ENCODE peak calls at places on chromosomes 7 and 10, in four cellular contexts. G, B, N and F are unnamed samples.

GRCh38 chr10:15439381-15439837 is 68.3 kb upstream of the FAM171A1 start:
- DNase-seq in G (peak), B (peak), N (peak), F (no peak)

GRCh38 chr7:140005754-140006503 is 56.8 kb downstream of the PARP12 start:
- DNase-seq in G (peak), B (peak), N (peak), F (no peak)

GRCh38 chr7:12138421-12138820 is 72.7 kb upstream of the TMEM106B start:
- DNase-seq in G (no peak), N (no peak), B (no peak), F (no peak)

GRCh38 chr10:43849551-43849950 is 200.9 kb upstream of the ZNF32 start:
- DNase-seq in G (no peak), N (no peak), B (no peak), F (no peak)

GRCh38 chr10:34474060-34474376 is 341.1 kb downstream of the PARD3 start:
- DNase-seq in N (no peak), G (no peak), B (no peak), F (no peak)

GRCh38 chr10:80487791-80488538 is 33.9 kb downstream of the TSPAN14 start:
- DNase-seq in G (no peak), B (no peak), N (no peak), F (no peak)

GRCh38 chr10:11522821-11523245 is 88.6 kb downstream of the USP6NL start:
- DNase-seq in B (no peak), N (no peak), G (no peak), F (no peak)

GRCh38 chr7:36441344-36442022 is 51.8 kb downstream of the ANLN start:
- DNase-seq in B (no peak), N (no peak), G (no peak), F (no peak)

GRCh38 chr7:1676550-1677071 is 6.5 kb downstream of the ELFN1 start:
- DNase-seq in G (no peak), B (no peak), N (peak), F (no peak)

GRCh38 chr7:54985405-54986360 is 33.1 kb upstream of the EGFR start:
- DNase-seq in G (no peak), B (no peak), N (no peak), F (no peak)

GRCh38 chr7:74477188-74477587 is 23.5 kb downstream of the GTF2IRD1 start:
- DNase-seq in G (no peak), N (no peak), B (no peak), F (no peak)

GRCh38 chr10:128871671-128872231 is 595.3 kb upstream of the MGMT start:
- DNase-seq in B (no peak), N (no peak), G (no peak), F (no peak)

GRCh38 chr10:94678475-94678874 is 5.1 kb upstream of the CYP2C18 start:
- DNase-seq in N (no peak), B (no peak), G (no peak), F (no peak)

GRCh38 chr10:370222-370825 is 235.1 kb downstream of the ZMYND11 start:
- DNase-seq in B (no peak), N (no peak), G (no peak), F (no peak)

GRCh38 chr7:100063376-100063775 is 13.8 kb downstream of the ZSCAN21 start:
- DNase-seq in B (no peak), N (no peak), G (no peak), F (no peak)

GRCh38 chr7:38374507-38374906 is 101.1 kb upstream of the TARP start:
- DNase-seq in N (no peak), B (peak), G (peak), F (no peak)

GRCh38 chr7:18993933-18994668 is 123.3 kb downstream of the TWIST1 start:
- DNase-seq in G (no peak), N (no peak), B (no peak), F (no peak)

GRCh38 chr7:67398916-67399315 is 402.3 kb downstream of the TYW1 start:
- DNase-seq in N (no peak), G (no peak), B (no peak), F (no peak)

GRCh38 chr7:37113661-37114355 is 334.9 kb downstream of the ELMO1 start:
- DNase-seq in G (no peak), B (no peak), N (no peak), F (no peak)

GRCh38 chr7:50208335-50208982 is 96.1 kb upstream of the IKZF1 start:
- DNase-seq in B (no peak), N (no peak), G (no peak), F (no peak)

GRCh38 chr7:92461027-92462003 is 14.0 kb downstream of the GATAD1 start:
- DNase-seq in N (no peak), G (peak), B (peak), F (peak)

GRCh38 chr10:60399343-60399742 is 9.7 kb upstream of the ANK3 start:
- DNase-seq in B (no peak), N (no peak), G (no peak), F (no peak)

GRCh38 chr7:157080111-157080730 is 58.5 kb upstream of the UBE3C start:
- DNase-seq in B (no peak), G (no peak), N (peak), F (no peak)

GRCh38 chr7:47757946-47758371 is 176.0 kb upstream of the TNS3 start:
- DNase-seq in B (no peak), N (no peak), G (no peak), F (no peak)

GRCh38 chr10:33240931-33241330 is 93.5 kb downstream of the NRP1 start:
- DNase-seq in N (no peak), G (no peak), B (no peak), F (no peak)

GRCh38 chr7:35253182-35253679 is 669 bp downstream of the TBX20 start:
- DNase-seq in G (no peak), B (no peak), N (no peak), F (no peak)

GRCh38 chr10:26727005-26727404 is 29.5 kb downstream of the PDSS1 start:
- DNase-seq in B (no peak), N (no peak), G (no peak), F (no peak)

GRCh38 chr10:111299037-111299436 is 222.2 kb downstream of the ADRA2A start:
- DNase-seq in N (no peak), B (no peak), G (no peak), F (no peak)

GRCh38 chr7:57404343-57404966 is 45.5 kb upstream of the ZNF716 start:
- DNase-seq in G (no peak), N (no peak), B (no peak), F (no peak)

GRCh38 chr10:113592380-113592779 is 39.5 kb downstream of the HABP2 start:
- DNase-seq in B (no peak), N (no peak), G (no peak), F (no peak)

GRCh38 chr7:17183630-17184328 is 114.7 kb upstream of the AHR start:
- DNase-seq in G (no peak), B (no peak), N (no peak), F (no peak)

GRCh38 chr7:128833939-128834310 is 3.7 kb downstream of the FLNC start:
- DNase-seq in G (no peak), B (no peak), N (no peak), F (no peak)

GRCh38 chr7:84895563-84895962 is 291.3 kb downstream of the SEMA3D start:
- DNase-seq in N (no peak), G (no peak), B (no peak), F (no peak)

GRCh38 chr7:73881352-73882059 is 20.5 kb downstream of the TMEM270 start:
- DNase-seq in G (no peak), N (no peak), B (peak), F (no peak)

GRCh38 chr10:71975891-71976725 is 11.9 kb downstream of the CHST3 start:
- DNase-seq in G (no peak), N (peak), B (peak), F (no peak)

GRCh38 chr10:48464121-48464870 is 140.6 kb downstream of the ARHGAP22 start:
- DNase-seq in N (no peak), G (no peak), B (no peak), F (no peak)

GRCh38 chr7:112238852-112239610 is 32.5 kb downstream of the ZNF277 start:
- DNase-seq in B (no peak), N (no peak), G (no peak), F (no peak)

GRCh38 chr10:30348378-30348776 is 701 bp downstream of the MTPAP start:
- DNase-seq in G (no peak), N (no peak), B (no peak), F (no peak)

GRCh38 chr7:43247757-43248156 is 135.3 kb downstream of the HECW1 start:
- DNase-seq in B (no peak), N (no peak), G (no peak), F (no peak)

GRCh38 chr7:43244782-43245181 is 132.3 kb downstream of the HECW1 start:
- DNase-seq in G (no peak), N (no peak), B (no peak), F (no peak)

GRCh38 chr7:43249808-43250145 is 137.3 kb downstream of the HECW1 start:
- DNase-seq in G (no peak), B (no peak), N (no peak), F (no peak)

GRCh38 chr7:43248553-43248952 is 136.1 kb downstream of the HECW1 start:
- DNase-seq in N (no peak), G (no peak), B (no peak), F (no peak)

GRCh38 chr7:43248961-43249807 is 136.7 kb downstream of the HECW1 start:
- DNase-seq in N (peak), B (no peak), G (peak), F (no peak)
- TF ChIP-seq POLR2A in N (no peak), B (no peak), G (no peak), F (no peak)

DNA sequence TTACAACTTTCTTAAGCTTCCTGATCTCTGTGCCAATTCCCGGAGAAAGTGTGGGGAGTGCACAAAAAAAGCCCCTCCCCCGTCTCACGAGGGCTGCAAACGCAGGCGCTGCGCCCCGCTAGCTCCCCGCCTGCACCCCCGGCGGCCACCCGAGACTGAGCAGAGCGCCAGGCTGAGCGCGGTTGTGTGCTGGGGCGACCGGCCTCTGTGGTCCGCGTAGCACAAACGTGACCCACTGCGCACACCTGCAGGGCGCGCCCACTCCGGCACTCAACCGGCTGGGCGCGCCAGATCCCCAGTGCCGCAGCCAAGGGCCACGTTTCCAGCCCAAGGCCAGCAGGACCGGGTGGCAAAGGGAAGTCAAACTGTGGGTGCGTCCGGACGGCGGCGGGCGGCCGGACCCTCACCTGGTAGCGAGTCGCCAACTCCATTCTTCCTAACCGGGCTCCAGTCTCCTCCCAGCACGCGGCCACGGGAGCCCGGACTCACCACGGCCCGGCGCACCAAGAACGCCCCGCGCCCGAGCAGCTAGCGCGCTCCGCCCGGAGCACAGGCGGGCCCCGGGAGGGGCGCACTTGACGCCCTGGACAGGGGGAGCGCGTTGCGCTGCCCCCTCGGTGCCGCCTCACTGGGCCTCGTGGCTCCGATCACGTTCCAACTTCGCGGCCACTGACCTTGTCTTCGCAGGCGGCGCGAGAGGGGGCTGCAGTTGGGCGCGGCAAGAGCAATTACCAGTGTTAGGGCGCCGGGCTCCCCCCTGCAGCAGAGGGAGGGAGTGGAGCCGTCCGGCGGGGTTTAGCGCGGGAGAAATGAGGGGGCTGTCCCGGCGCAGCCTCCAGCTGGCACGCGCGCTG is at the start of gene CDCA7L:
- DNase-seq in N (peak), G (peak), B (peak), F (peak)
- TF ChIP-seq POLR2AphosphoS5 in N (peak), G (no peak), B (peak), F (peak)

DNA sequence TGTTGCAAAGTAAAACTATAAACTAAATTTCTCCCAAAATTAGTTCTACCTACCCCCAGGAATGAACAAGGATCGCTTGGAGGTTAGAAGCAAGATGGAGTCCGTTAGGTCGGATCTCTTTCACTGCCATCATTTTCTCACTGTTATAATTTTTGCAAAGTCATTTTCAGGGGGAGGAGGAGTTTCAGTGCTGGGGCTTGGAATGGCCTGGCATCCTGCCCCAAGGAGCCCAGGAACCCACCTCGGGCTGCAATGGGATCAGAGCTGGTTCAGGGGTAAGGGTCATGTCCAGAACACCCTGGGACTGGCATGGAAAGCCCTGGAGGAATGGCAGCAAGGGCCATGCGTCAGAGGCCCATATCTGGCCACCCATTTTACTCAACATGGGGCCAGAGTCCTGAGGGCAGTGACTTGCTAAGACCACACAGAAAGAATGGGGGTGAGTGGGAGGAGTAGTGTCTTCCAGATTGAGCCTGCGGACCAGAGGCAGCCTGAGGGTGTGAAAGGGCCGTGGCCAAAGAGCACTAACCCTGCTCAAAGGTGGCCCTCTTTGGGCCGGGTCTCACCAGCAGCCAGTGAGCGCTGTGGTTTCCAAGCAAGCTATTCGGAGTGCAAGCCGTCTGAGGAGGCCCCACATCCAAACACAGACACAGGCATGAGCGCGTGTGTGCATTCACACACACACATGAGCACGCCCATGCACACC is 31.8 kb downstream of the GPRIN2 start:
- DNase-seq in G (no peak), N (peak), B (peak), F (no peak)
- TF ChIP-seq POLR2A in G (no peak), N (no peak), B (no peak), F (no peak)

DNA sequence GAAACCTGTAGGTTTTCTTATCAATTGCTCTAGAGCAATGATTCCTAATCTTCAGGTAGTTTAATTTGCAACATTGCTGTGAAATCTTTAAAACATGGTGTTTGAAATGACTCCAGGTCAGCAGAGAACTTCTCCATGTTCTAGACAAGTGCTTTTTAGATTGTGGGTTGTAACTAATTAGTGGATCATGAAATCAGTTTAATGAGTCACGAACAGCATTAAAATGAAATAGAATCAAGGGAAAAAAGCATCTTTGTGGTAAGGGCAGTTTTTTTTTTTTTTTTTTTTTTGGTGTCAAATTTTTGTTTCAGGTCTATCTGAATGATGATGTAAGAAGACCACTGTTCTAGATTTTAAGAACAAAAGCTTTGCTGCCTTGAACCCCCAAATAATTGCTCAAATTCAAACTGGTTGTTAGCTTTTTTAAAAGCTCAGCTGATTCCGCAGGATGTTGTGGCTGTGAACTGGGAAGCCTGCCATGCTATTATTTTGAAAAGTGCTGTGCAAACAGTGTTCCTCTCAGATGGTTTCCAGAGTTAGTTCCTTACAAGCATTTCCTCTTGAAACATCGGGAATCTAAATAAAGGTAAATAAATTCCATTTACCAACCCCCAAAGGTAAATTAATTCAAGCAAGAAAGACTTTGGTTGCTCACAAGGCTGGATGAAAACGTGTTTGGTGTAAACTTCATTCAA is 13.1 kb upstream of the PDK4 start:
- DNase-seq in B (peak), N (peak), G (no peak), F (no peak)
- TF ChIP-seq POLR2AphosphoS5 in B (no peak), N (peak), G (no peak), F (no peak)

GRCh38 chr7:151085691-151086620 is at the start of gene AGAP3:
- DNase-seq in N (peak), G (peak), B (peak), F (peak)
- TF ChIP-seq POLR2A in N (peak), G (peak), B (peak), F (peak)

DNA sequence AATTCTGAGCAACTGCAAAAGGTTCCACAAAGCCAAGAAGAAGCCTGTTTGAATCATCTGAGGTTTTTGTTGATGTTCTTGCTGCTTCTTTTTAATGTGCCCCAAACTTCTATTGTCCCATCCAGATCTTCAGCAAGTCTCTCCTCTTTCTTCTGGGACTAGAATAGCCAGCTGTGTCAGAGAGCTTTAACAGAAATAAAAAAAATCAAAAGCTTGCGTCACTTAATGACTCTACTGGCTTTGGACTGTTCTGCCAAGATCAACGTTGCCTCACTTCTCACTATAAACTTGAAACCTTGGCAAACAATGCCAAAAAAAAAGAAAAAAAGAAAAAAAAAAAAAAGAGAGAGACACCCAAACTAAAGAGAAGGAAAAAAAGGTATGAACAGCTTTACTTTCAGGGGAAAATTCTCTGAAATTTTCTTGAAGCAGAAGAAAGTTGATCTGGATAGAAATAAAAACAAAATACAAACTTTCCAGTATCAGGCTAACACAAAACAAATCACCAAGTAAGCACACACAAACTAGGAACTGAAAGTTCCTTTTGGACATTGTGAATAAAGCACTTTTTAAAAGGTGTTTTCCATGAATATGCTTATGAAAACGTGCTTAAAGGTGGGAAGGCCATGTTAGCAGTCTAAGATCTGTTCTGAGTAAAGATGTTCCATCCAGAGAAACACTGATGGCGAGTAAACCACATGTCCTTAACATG is 14.8 kb downstream of the USP54 start:
- DNase-seq in B (peak), N (peak), G (no peak), F (no peak)
- TF ChIP-seq POLR2AphosphoS5 in B (no peak), N (peak), G (no peak), F (no peak)

DNA sequence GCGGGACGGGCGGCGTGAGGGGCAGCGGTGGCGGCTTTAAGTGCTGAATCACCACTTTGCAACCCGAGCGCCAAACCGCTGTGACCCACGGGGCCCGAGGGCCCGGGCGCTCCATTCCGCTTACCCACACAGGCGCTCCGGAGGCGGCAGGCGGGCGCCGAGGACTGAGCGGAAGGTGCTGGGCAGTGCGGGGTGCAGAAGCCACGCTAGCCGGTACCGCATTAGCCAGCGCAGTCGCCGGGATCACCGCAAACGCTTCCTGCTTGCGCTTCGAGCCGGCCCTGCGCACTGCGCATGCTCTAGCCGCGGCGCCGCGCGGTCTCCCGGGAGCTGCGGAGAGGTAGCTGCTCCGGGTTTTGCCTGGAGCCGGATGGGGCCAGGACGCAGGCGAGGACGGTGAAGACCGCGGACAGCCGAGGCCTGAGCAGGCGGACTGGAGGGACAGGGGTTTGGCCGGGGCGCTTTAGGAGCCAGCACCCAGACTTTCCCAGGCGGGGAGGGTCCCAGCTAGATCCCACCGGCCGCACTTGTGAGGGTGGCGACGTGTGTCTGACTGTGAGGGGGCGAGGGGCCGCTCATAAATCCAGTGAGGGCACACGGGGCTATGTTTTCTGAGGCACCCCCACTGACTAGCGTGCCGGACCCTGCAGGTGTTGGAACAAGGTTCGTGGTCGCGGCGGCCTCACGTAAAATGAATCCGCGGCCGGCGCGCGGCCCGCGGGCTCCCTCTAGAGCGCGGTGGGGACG is at the start of gene IDE:
- DNase-seq in B (peak), G (peak), N (peak), F (peak)
- TF ChIP-seq POLR2A in B (peak), G (peak), N (peak), F (peak)